ENCODE peak calls at places on chromosomes 4 and X, in four cellular contexts. G is endothelial cell of umbilical vein, I is AG09309, B is hepatocyte. H is an unnamed sample.

GRCh38 chr4:47990145-47990544 is 26.3 kb downstream of the CNGA1 start:
- DNase-seq in I (no peak), B (no peak), G (no peak), H (no peak)

GRCh38 chrX:3440981-3441380 is 94.5 kb upstream of the MXRA5 start:
- DNase-seq in B (no peak), I (no peak), G (no peak), H (no peak)

GRCh38 chr4:48329976-48330375 is 11.4 kb upstream of the SLAIN2 start:
- DNase-seq in I (peak), G (peak), B (no peak), H (no peak)

GRCh38 chr4:136329042-136329662 is 1203.1 kb downstream of the PCDH18 start:
- DNase-seq in B (no peak), G (peak), I (no peak), H (no peak)

GRCh38 chr4:124993838-124994237 is 281.3 kb upstream of the ANKRD50 start:
- DNase-seq in B (no peak), I (no peak), G (no peak), H (no peak)

GRCh38 chrX:1417921-1418875 is 26.3 kb upstream of the SLC25A6 start:
- DNase-seq in I (no peak), B (no peak), G (no peak), H (no peak)

GRCh38 chr4:37999000-37999745 is 39.0 kb downstream of the PTTG2 start:
- DNase-seq in I (no peak), B (peak), G (no peak), H (no peak)

GRCh38 chr4:12116009-12116542 is 687.4 kb upstream of the HS3ST1 start:
- DNase-seq in B (peak), I (no peak), G (no peak), H (no peak)

GRCh38 chrX:138345801-138346200 is 365.7 kb downstream of the FGF13 start:
- DNase-seq in I (no peak), G (no peak), B (no peak), H (no peak)

GRCh38 chrX:115330498-115331138 is 41.1 kb downstream of the LUZP4 start:
- DNase-seq in B (peak), G (peak), I (peak), H (peak)

GRCh38 chr4:164718817-164719216 is 35.1 kb upstream of the SMIM31 start:
- DNase-seq in G (no peak), I (no peak), B (no peak), H (no peak)

GRCh38 chr4:141006236-141006802 is 127.0 kb downstream of the RNF150 start:
- DNase-seq in G (no peak), B (no peak), I (no peak), H (no peak)

GRCh38 chrX:129771266-129771995 is 8.3 kb upstream of the SASH3 start:
- DNase-seq in G (no peak), I (no peak), B (no peak), H (no peak)

GRCh38 chrX:41320393-41320792 is 13.6 kb upstream of the DDX3X start:
- DNase-seq in B (no peak), G (no peak), I (no peak), H (no peak)

GRCh38 chrX:27660878-27661277 is 70.7 kb downstream of the DCAF8L2 start:
- DNase-seq in G (no peak), I (no peak), B (no peak), H (no peak)

GRCh38 chrX:12910851-12911461 is 4.5 kb downstream of the TLR8 start:
- DNase-seq in B (no peak), I (no peak), G (no peak), H (no peak)

GRCh38 chrX:12906392-12906791 is at the start of gene TLR8:
- DNase-seq in G (no peak), B (no peak), I (no peak), H (no peak)

GRCh38 chrX:12912786-12913185 is 6.4 kb downstream of the TLR8 start:
- DNase-seq in B (no peak), G (no peak), I (no peak), H (no peak)

DNA sequence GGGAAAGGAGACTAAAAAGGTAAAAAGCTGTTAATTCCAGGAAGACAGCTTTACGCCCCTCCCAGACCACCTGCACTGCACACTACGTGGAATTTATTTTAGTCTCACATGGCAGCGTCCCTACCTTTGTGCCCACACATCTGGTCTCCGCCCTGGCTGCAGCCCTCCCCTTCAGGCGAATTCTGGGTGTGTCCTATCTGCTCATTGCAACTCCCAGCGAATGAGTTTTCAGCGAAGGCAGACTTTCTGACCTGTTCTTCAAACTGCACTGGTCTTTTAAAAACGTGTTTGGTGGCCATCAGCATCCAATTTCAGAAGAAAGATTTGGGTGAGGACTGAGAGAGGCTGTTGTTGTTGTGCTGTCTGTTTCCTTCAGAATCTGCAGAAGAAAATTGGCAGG is 4.0 kb downstream of the TLR8 start:
- DNase-seq in B (no peak), G (no peak), I (no peak), H (no peak)
- TF ChIP-seq CTCF in B (no peak), G (no peak), I (no peak), H (no peak)

DNA sequence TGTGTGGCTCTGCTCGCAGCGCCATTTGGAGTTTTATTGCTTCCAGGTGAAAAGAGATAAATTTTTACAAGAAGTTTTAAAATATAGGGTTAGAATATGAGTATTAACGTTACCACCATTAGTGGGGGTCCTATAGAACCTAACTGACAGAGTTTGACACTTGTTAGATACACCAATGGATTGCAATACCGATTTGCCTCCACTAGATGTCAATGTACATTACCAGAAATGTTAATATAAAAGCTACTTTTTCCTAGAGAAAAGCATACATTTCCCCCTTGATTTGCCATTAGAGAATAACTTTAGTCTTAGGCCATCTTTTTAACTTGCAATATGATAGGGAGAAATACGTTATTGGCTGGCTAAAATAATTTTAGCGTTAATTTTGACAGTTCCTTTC is 108.4 kb downstream of the LINC00632 start:
- DNase-seq in B (peak), I (peak), G (peak), H (peak)
- TF ChIP-seq CTCF in B (peak), I (peak), G (peak), H (peak)

DNA sequence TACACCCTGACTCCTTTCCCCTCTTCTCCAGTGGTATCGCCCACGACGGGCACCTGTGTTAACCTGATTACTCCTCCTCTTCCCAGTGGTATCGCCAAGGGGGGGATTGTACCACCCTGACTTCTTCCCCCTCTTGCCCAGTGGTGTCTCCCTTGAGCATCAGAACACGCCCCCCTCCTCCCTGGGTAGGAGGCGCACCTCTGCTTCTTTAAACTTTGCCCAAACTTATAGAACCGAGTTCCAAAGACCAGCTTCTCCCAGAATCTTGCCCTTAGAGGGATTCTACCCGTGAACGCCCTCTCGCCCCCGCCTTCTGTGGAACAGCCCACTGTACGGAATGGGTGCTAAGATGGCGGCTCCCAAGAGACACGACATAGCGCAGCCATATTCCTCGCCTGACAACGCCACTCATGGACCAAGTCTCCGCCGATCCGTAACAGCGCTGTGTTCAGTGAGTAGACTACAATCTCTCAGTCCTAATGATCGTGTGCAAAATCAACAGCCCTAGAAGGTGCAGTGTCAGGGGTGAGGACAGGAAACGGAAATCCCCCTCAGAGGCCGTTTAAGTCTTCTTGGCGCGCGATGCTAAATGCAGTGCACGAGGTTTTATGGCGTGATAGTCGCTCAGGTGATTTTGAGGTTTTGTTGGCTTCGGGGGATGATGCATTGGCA is 4.2 kb upstream of the ZNF157 start:
- DNase-seq in B (peak), G (peak), I (no peak), H (no peak)
- TF ChIP-seq CTCF in B (no peak), G (no peak), I (no peak), H (no peak)

GRCh38 chrX:44202596-44202995 is 140.9 kb downstream of the EFHC2 start:
- DNase-seq in G (no peak), B (no peak), I (no peak), H (no peak)

DNA sequence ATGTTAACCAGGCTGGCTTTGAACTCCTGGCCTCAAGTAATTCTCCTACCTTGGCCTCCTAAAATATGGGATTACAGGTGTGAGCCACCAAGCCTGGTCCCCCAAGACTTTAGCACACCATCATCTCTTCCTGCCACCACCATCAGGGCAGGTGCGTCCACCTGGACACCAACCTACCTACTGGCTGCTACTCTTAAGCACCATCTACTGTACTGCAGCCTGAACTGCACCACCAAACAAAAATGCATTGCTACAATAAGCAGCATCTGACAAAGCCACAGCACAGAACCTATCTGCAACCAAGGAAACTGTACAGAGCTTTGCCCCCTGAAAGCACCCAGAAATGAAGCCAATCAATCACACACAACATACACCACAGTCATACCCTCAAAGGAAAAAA is 139.7 kb downstream of the EFHC2 start:
- DNase-seq in G (no peak), I (no peak), B (no peak), H (no peak)
- TF ChIP-seq CTCF in G (no peak), I (peak), B (no peak), H (peak)

GRCh38 chr4:63553123-63553522 is 856.1 kb downstream of the TECRL start:
- DNase-seq in I (no peak), B (no peak), G (no peak), H (no peak)

GRCh38 chr4:63558709-63559108 is 850.5 kb downstream of the TECRL start:
- DNase-seq in G (no peak), I (no peak), B (no peak), H (no peak)

DNA sequence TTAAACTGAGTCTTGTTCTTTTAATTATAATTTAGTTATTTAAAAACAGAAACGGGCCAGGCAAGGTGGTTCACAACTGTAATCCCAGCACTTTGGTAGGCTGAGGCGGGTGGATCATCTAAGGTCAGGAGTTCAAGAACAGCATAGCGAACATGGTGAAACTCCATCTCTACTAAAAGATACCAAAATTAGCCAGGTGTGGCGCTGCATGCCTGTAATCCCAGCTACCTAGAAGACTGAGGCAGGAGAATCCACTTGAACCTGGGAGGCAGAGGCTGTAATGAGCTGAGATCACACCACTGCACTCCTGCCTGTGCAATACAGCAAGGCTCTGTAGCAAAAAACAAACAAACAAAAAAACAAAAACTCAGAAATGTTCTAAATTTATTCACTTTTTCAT is 852.9 kb downstream of the TECRL start:
- DNase-seq in I (no peak), B (no peak), G (no peak), H (no peak)
- TF ChIP-seq CTCF in I (no peak), B (no peak), G (no peak), H (peak)

GRCh38 chr4:56575820-56576429 is 70.3 kb downstream of the ARL9 start:
- DNase-seq in I (peak), B (peak), G (peak), H (no peak)
- TF ChIP-seq CTCF in I (peak), B (peak), G (peak), H (peak)

DNA sequence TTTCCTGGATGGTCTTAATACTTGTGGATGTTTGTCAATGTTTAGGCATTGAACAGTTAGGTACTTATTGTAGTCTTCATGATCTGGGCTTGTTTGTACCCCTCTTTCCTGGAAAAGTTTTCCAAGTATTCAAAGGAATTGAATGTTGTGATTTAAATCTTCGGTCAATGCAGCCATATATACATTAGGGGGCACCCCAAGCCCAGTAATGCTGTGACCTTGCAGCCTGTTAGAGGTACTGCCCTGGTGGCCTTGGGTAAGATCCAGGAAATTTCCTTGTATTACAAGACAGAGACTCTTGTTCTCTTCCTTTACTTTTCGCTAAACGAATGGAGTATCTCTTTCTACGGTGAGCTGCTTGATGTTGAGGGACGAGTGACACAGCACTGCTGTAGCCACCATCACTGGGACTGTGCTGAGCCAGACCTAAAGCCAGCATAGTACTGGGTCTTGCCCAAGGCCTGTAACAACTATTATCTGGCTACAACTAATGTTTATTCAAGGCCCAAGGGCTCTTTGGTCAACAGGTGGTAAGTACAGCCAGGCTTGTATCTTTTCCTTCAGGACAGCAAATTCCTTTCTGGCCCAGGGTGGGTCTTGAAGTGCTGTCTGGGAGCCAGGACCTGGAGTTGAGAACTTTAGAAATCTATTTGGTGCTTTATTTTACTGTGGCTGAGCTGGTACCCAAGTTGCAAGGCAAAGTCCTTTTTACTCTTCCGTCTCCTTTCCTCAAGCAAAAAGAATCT is 118.3 kb upstream of the ATOH1 start:
- DNase-seq in B (peak), G (no peak), I (no peak), H (peak)
- TF ChIP-seq CTCF in B (peak), G (no peak), I (no peak), H (peak)

GRCh38 chrX:29359276-29359675 is 772.0 kb downstream of the IL1RAPL1 start:
- DNase-seq in B (no peak), I (no peak), G (no peak), H (no peak)
- TF ChIP-seq CTCF in B (no peak), I (no peak), G (no peak), H (no peak)

GRCh38 chrX:13900351-13900750 is 83.5 kb upstream of the GPM6B start:
- DNase-seq in G (no peak), B (no peak), I (no peak), H (no peak)

GRCh38 chrX:13897571-13897970 is 80.7 kb upstream of the GPM6B start:
- DNase-seq in G (no peak), I (no peak), B (no peak), H (no peak)

GRCh38 chrX:13899607-13900006 is 82.7 kb upstream of the GPM6B start:
- DNase-seq in B (peak), G (peak), I (peak), H (peak)

GRCh38 chrX:13898603-13899002 is 81.7 kb upstream of the GPM6B start:
- DNase-seq in B (no peak), G (no peak), I (no peak), H (no peak)

GRCh38 chrX:13898084-13898483 is 81.2 kb upstream of the GPM6B start:
- DNase-seq in I (no peak), B (no peak), G (no peak), H (no peak)
- TF ChIP-seq CTCF in I (no peak), B (no peak), G (no peak), H (peak)

DNA sequence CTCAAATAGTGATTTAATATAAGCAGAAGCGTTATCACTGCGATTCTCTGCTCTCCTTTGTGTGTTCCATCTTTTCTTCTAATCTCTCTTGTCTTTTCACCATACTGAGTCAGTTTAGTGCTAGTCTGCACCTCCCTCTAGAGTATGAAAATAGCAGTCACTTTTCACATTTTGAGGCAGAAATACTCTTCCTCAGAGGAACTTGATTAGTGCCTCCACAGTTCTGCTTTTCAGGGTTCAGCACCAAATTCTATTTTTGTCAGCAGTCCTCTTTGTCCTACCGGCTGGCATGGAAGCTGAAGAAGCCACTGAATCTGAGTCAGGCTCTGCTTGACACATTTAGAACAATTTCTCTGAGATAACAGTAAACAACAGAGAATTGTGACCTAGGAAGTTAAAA is 49.7 kb upstream of the ANKRD17 start:
- DNase-seq in B (peak), I (no peak), G (peak), H (no peak)
- TF ChIP-seq CTCF in B (peak), I (peak), G (no peak), H (peak)